ENCODE peak calls at places on chromosomes 4 and X, in six cellular contexts. I is COR-L47, Z is pons, N is HFF-Myc, A is GM12878, E is choroid plexus epithelial cell. J is an unnamed sample.

GRCh38 chr4:88592600-88593448 is 544 bp downstream of the HERC3 start:
- DNase-seq in I (peak), Z (peak), N (no peak), A (peak), E (peak), J (peak)

GRCh38 chr4:114563536-114564315 is 34.9 kb upstream of the UGT8 start:
- DNase-seq in I (no peak), Z (no peak), N (no peak), A (no peak), E (peak), J (no peak)

GRCh38 chrX:93585661-93586060 is 87.7 kb downstream of the NAP1L3 start:
- DNase-seq in I (no peak), Z (no peak), N (no peak), A (no peak), E (no peak), J (no peak)

GRCh38 chr4:56821394-56822263 is at the start of gene SPINK2:
- DNase-seq in I (peak), Z (no peak), N (no peak), A (no peak), E (no peak), J (peak)

GRCh38 chr4:3355266-3355748 is 62.5 kb downstream of the RGS12 start:
- DNase-seq in I (no peak), Z (peak), N (no peak), A (peak), E (no peak), J (no peak)

GRCh38 chrX:13212191-13212651 is 107.6 kb downstream of the ATXN3L start:
- DNase-seq in I (no peak), Z (no peak), N (no peak), A (no peak), E (no peak), J (no peak)

GRCh38 chr4:77827343-77827742 is 8.2 kb upstream of the CNOT6L start:
- DNase-seq in I (no peak), Z (no peak), N (no peak), A (no peak), E (no peak), J (peak)

GRCh38 chrX:154732421-154733071 is 18.3 kb downstream of the GAB3 start:
- DNase-seq in I (no peak), Z (no peak), N (no peak), A (no peak), E (peak), J (peak)

GRCh38 chr4:147118523-147118922 is 172.9 kb upstream of the TTC29 start:
- DNase-seq in I (no peak), Z (peak), N (no peak), A (peak), E (peak), J (no peak)

GRCh38 chr4:7206856-7207567 is 14.7 kb downstream of the SORCS2 start:
- DNase-seq in I (no peak), Z (peak), N (peak), A (no peak), E (peak), J (no peak)

GRCh38 chr4:177554966-177555574 is 112.8 kb upstream of the AGA start:
- DNase-seq in I (peak), Z (peak), N (peak), A (no peak), E (peak), J (no peak)

GRCh38 chr4:61828960-61829359 is 628.8 kb downstream of the ADGRL3 start:
- DNase-seq in I (no peak), Z (no peak), N (no peak), A (no peak), E (no peak), J (peak)

GRCh38 chr4:154332681-154333421 is 158.7 kb downstream of the DCHS2 start:
- DNase-seq in I (no peak), Z (peak), N (no peak), A (peak), E (no peak), J (no peak)

GRCh38 chrX:9681422-9681821 is 84.2 kb downstream of the GPR143 start:
- DNase-seq in I (no peak), Z (no peak), N (no peak), A (no peak), E (peak), J (no peak)

GRCh38 chrX:23334871-23335599 is 386 bp downstream of the PTCHD1 start:
- DNase-seq in I (peak), Z (no peak), N (no peak), A (no peak), E (no peak), J (peak)

GRCh38 chr4:168651374-168651773 is 154.5 kb downstream of the PALLD start:
- DNase-seq in I (no peak), Z (no peak), N (no peak), A (no peak), E (no peak), J (no peak)

GRCh38 chrX:9775930-9776329 is 10.3 kb upstream of the GPR143 start:
- DNase-seq in I (no peak), Z (no peak), N (no peak), A (no peak), E (peak), J (no peak)

J was measured in NCI-H146.